ENCODE peak calls at places on chromosomes 13 and 19, in five cellular contexts. One of them, this sample, is unnamed.

GRCh38 chr13:73412933-73413332 is 354.1 kb downstream of the KLF5 start:
- DNase-seq in uterus: no peak
- DNase-seq in breast epithelium: no peak
- DNase-seq in AG04449: no peak
- DNase-seq in cardiac fibroblast: peak
- DNase-seq in this sample: no peak

GRCh38 chr19:30931307-30931706 is 417.9 kb downstream of the TSHZ3 start:
- DNase-seq in uterus: no peak
- DNase-seq in breast epithelium: no peak
- DNase-seq in AG04449: no peak
- DNase-seq in cardiac fibroblast: no peak
- DNase-seq in this sample: no peak

GRCh38 chr13:49814551-49815270 is 22.2 kb upstream of the KPNA3 start:
- DNase-seq in uterus: no peak
- DNase-seq in breast epithelium: no peak
- DNase-seq in AG04449: no peak
- DNase-seq in cardiac fibroblast: peak
- DNase-seq in this sample: no peak

GRCh38 chr19:13301627-13302334 is 151.6 kb downstream of the IER2 start:
- DNase-seq in uterus: no peak
- DNase-seq in breast epithelium: no peak
- DNase-seq in AG04449: no peak
- DNase-seq in cardiac fibroblast: no peak
- DNase-seq in this sample: no peak

GRCh38 chr19:40756502-40757110 is 5.6 kb downstream of the SNRPA start:
- DNase-seq in uterus: no peak
- DNase-seq in breast epithelium: no peak
- DNase-seq in AG04449: no peak
- DNase-seq in cardiac fibroblast: no peak
- DNase-seq in this sample: no peak

GRCh38 chr19:11446652-11447301 is 11.3 kb downstream of the PRKCSH start:
- DNase-seq in uterus: no peak
- DNase-seq in breast epithelium: no peak
- DNase-seq in AG04449: no peak
- DNase-seq in cardiac fibroblast: peak
- DNase-seq in this sample: no peak

GRCh38 chr13:51861728-51862300 is at the start of gene CCDC70:
- DNase-seq in uterus: no peak
- DNase-seq in breast epithelium: no peak
- DNase-seq in AG04449: no peak
- DNase-seq in cardiac fibroblast: peak
- DNase-seq in this sample: no peak

GRCh38 chr13:44103721-44104490 is 224.2 kb downstream of the LACC1 start:
- DNase-seq in uterus: no peak
- DNase-seq in breast epithelium: no peak
- DNase-seq in AG04449: no peak
- DNase-seq in cardiac fibroblast: no peak
- DNase-seq in this sample: no peak

GRCh38 chr19:12365372-12366162 is at the start of gene ZNF442:
- DNase-seq in uterus: peak
- DNase-seq in breast epithelium: peak
- DNase-seq in AG04449: peak
- DNase-seq in cardiac fibroblast: peak
- DNase-seq in this sample: peak

GRCh38 chr13:106052200-106052767 is 483.2 kb downstream of the EFNB2 start:
- DNase-seq in uterus: no peak
- DNase-seq in breast epithelium: no peak
- DNase-seq in AG04449: no peak
- DNase-seq in cardiac fibroblast: no peak
- DNase-seq in this sample: peak

GRCh38 chr13:27617801-27618411 is 2.4 kb downstream of the LNX2 start:
- DNase-seq in uterus: no peak
- DNase-seq in breast epithelium: no peak
- DNase-seq in AG04449: no peak
- DNase-seq in cardiac fibroblast: no peak
- DNase-seq in this sample: no peak

GRCh38 chr13:26502826-26503225 is 54.7 kb upstream of the WASF3 start:
- DNase-seq in uterus: no peak
- DNase-seq in breast epithelium: no peak
- DNase-seq in AG04449: no peak
- DNase-seq in cardiac fibroblast: peak
- DNase-seq in this sample: peak

GRCh38 chr19:35846038-35846668 is 6.2 kb downstream of the NPHS1 start:
- DNase-seq in uterus: no peak
- DNase-seq in breast epithelium: no peak
- DNase-seq in AG04449: no peak
- DNase-seq in cardiac fibroblast: no peak
- DNase-seq in this sample: no peak

GRCh38 chr13:47457631-47458030 is 543.4 kb downstream of the SUCLA2 start:
- DNase-seq in uterus: no peak
- DNase-seq in breast epithelium: no peak
- DNase-seq in AG04449: peak
- DNase-seq in cardiac fibroblast: peak
- DNase-seq in this sample: peak

GRCh38 chr19:49113762-49114629 is at the start of gene LIN7B:
- DNase-seq in uterus: peak
- DNase-seq in breast epithelium: no peak
- DNase-seq in AG04449: no peak
- DNase-seq in cardiac fibroblast: peak
- DNase-seq in this sample: no peak

GRCh38 chr13:93687261-93687660 is 460.7 kb downstream of the GPC6 start:
- DNase-seq in uterus: no peak
- DNase-seq in breast epithelium: no peak
- DNase-seq in AG04449: peak
- DNase-seq in cardiac fibroblast: no peak
- DNase-seq in this sample: no peak

GRCh38 chr13:48902421-48902820 is 73.3 kb upstream of the FNDC3A start:
- DNase-seq in uterus: no peak
- DNase-seq in breast epithelium: no peak
- DNase-seq in AG04449: no peak
- DNase-seq in cardiac fibroblast: peak
- DNase-seq in this sample: no peak

GRCh38 chr13:108957369-108958012 is 328.1 kb downstream of the MYO16 start:
- DNase-seq in uterus: peak
- DNase-seq in breast epithelium: no peak
- DNase-seq in AG04449: peak
- DNase-seq in cardiac fibroblast: peak
- DNase-seq in this sample: peak

GRCh38 chr19:33376931-33377557 is 3.5 kb downstream of the CEBPG start:
- DNase-seq in uterus: no peak
- DNase-seq in breast epithelium: no peak
- DNase-seq in AG04449: no peak
- DNase-seq in cardiac fibroblast: no peak
- DNase-seq in this sample: no peak

GRCh38 chr19:51368366-51369282 is at the start of gene CLDND2:
- DNase-seq in uterus: no peak
- DNase-seq in breast epithelium: no peak
- DNase-seq in AG04449: no peak
- DNase-seq in cardiac fibroblast: no peak
- DNase-seq in this sample: no peak

GRCh38 chr13:45943965-45944364 is 92.4 kb upstream of the SIAH3 start:
- DNase-seq in uterus: no peak
- DNase-seq in breast epithelium: no peak
- DNase-seq in AG04449: no peak
- DNase-seq in cardiac fibroblast: no peak
- DNase-seq in this sample: no peak

GRCh38 chr19:17170538-17171297 is 44.4 kb upstream of the USE1 start:
- DNase-seq in uterus: no peak
- DNase-seq in breast epithelium: no peak
- DNase-seq in AG04449: no peak
- DNase-seq in cardiac fibroblast: no peak
- DNase-seq in this sample: no peak

GRCh38 chr13:19618925-19619324 is 14.5 kb upstream of the MPHOSPH8 start:
- DNase-seq in uterus: no peak
- DNase-seq in breast epithelium: no peak
- DNase-seq in AG04449: no peak
- DNase-seq in cardiac fibroblast: peak
- DNase-seq in this sample: no peak

GRCh38 chr19:15128162-15128770 is 21.1 kb downstream of the SYDE1 start:
- DNase-seq in uterus: no peak
- DNase-seq in breast epithelium: no peak
- DNase-seq in AG04449: no peak
- DNase-seq in cardiac fibroblast: peak
- DNase-seq in this sample: no peak

GRCh38 chr13:66665991-66666390 is 564.1 kb downstream of the PCDH9 start:
- DNase-seq in uterus: no peak
- DNase-seq in breast epithelium: no peak
- DNase-seq in AG04449: peak
- DNase-seq in cardiac fibroblast: peak
- DNase-seq in this sample: peak

GRCh38 chr13:98315466-98315865 is 138.4 kb upstream of the RNF113B start:
- DNase-seq in uterus: no peak
- DNase-seq in breast epithelium: no peak
- DNase-seq in AG04449: no peak
- DNase-seq in cardiac fibroblast: peak
- DNase-seq in this sample: no peak

GRCh38 chr13:105827074-105827473 is 708.4 kb downstream of the EFNB2 start:
- DNase-seq in uterus: no peak
- DNase-seq in breast epithelium: no peak
- DNase-seq in AG04449: no peak
- DNase-seq in cardiac fibroblast: no peak
- DNase-seq in this sample: no peak

GRCh38 chr19:22532388-22533310 is 101.5 kb upstream of the ZNF492 start:
- DNase-seq in uterus: peak
- DNase-seq in breast epithelium: peak
- DNase-seq in AG04449: no peak
- DNase-seq in cardiac fibroblast: no peak
- DNase-seq in this sample: no peak

GRCh38 chr13:23921451-23921888 is 24.2 kb upstream of the C1QTNF9B start:
- DNase-seq in uterus: no peak
- DNase-seq in breast epithelium: no peak
- DNase-seq in AG04449: no peak
- DNase-seq in cardiac fibroblast: peak
- DNase-seq in this sample: peak

GRCh38 chr19:16895467-16896097 is 6.8 kb downstream of the F2RL3 start:
- DNase-seq in uterus: no peak
- DNase-seq in breast epithelium: no peak
- DNase-seq in AG04449: no peak
- DNase-seq in cardiac fibroblast: peak
- DNase-seq in this sample: no peak

GRCh38 chr13:31733066-31733465 is 6.3 kb upstream of the RXFP2 start:
- DNase-seq in uterus: no peak
- DNase-seq in breast epithelium: no peak
- DNase-seq in AG04449: no peak
- DNase-seq in cardiac fibroblast: peak
- DNase-seq in this sample: no peak

GRCh38 chr19:18898081-18898532 is 2.1 kb upstream of the CERS1 start:
- DNase-seq in uterus: no peak
- DNase-seq in breast epithelium: no peak
- DNase-seq in AG04449: no peak
- DNase-seq in cardiac fibroblast: no peak
- DNase-seq in this sample: no peak

DNA sequence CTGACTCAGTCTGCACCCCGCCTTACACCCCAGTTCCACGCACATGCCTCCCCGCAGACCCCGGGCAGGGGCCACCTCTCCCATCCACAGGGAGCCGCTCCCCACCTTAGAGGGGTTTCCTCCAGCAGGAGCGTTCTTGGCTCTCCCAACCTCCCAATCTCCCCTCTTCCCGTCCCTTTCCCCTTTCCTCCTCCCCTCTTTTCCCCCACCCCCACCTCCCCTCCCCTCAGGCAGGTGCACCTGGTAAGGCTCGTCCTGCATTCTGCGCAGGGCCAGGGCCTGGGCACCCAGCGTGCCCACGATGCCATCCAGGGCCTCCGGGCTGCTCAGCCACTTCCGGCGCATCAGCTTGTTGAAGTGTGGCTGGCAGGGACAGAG is 27.3 kb downstream of the EXOC3L2 start:
- DNase-seq in uterus: no peak
- DNase-seq in breast epithelium: no peak
- DNase-seq in AG04449: no peak
- DNase-seq in cardiac fibroblast: no peak
- DNase-seq in this sample: no peak
- H3K4me3 ChIP-seq in uterus: no peak
- H3K4me3 ChIP-seq in breast epithelium: no peak
- H3K4me3 ChIP-seq in AG04449: no peak
- H3K4me3 ChIP-seq in cardiac fibroblast: no peak
- H3K4me3 ChIP-seq in this sample: no peak

GRCh38 chr19:46471778-46472543 is 598 bp upstream of the PNMA8A start:
- DNase-seq in uterus: no peak
- DNase-seq in breast epithelium: no peak
- DNase-seq in AG04449: no peak
- DNase-seq in cardiac fibroblast: peak
- DNase-seq in this sample: no peak

GRCh38 chr19:46472592-46472991 is 1.2 kb upstream of the PNMA8A start:
- DNase-seq in uterus: no peak
- DNase-seq in breast epithelium: no peak
- DNase-seq in AG04449: no peak
- DNase-seq in cardiac fibroblast: no peak
- DNase-seq in this sample: no peak

GRCh38 chr19:46470376-46470775 is 987 bp downstream of the PNMA8A start:
- DNase-seq in uterus: no peak
- DNase-seq in breast epithelium: no peak
- DNase-seq in AG04449: no peak
- DNase-seq in cardiac fibroblast: no peak
- DNase-seq in this sample: no peak

GRCh38 chr19:46469541-46470185 is 1.7 kb downstream of the PNMA8A start:
- DNase-seq in uterus: no peak
- DNase-seq in breast epithelium: no peak
- DNase-seq in AG04449: no peak
- DNase-seq in cardiac fibroblast: no peak
- DNase-seq in this sample: no peak

GRCh38 chr19:46471116-46471733 is at the start of gene PNMA8A:
- DNase-seq in uterus: peak
- DNase-seq in breast epithelium: no peak
- DNase-seq in AG04449: no peak
- DNase-seq in cardiac fibroblast: peak
- DNase-seq in this sample: no peak
- TF ChIP-seq CTCF in uterus: no peak
- TF ChIP-seq CTCF in breast epithelium: no peak
- TF ChIP-seq CTCF in AG04449: peak
- TF ChIP-seq CTCF in cardiac fibroblast: no peak
- TF ChIP-seq CTCF in this sample: peak

GRCh38 chr19:47714339-47714738 is 1.1 kb downstream of the EHD2 start:
- DNase-seq in uterus: no peak
- DNase-seq in breast epithelium: no peak
- DNase-seq in AG04449: no peak
- DNase-seq in cardiac fibroblast: no peak
- DNase-seq in this sample: no peak
- H3K4me3 ChIP-seq in uterus: peak
- H3K4me3 ChIP-seq in breast epithelium: peak
- H3K4me3 ChIP-seq in AG04449: peak
- H3K4me3 ChIP-seq in cardiac fibroblast: peak
- H3K4me3 ChIP-seq in this sample: peak

GRCh38 chr19:508204-509150 is 1.2 kb downstream of the TPGS1 start:
- DNase-seq in uterus: no peak
- DNase-seq in breast epithelium: no peak
- DNase-seq in AG04449: no peak
- DNase-seq in cardiac fibroblast: no peak
- DNase-seq in this sample: no peak
- TF ChIP-seq CTCF in uterus: no peak
- TF ChIP-seq CTCF in breast epithelium: no peak
- TF ChIP-seq CTCF in AG04449: no peak
- TF ChIP-seq CTCF in cardiac fibroblast: no peak
- TF ChIP-seq CTCF in this sample: no peak

GRCh38 chr19:46416077-46416709 is 2.8 kb upstream of the CCDC8 start:
- DNase-seq in uterus: peak
- DNase-seq in breast epithelium: peak
- DNase-seq in AG04449: no peak
- DNase-seq in cardiac fibroblast: peak
- DNase-seq in this sample: no peak
- H3K4me3 ChIP-seq in uterus: peak
- H3K4me3 ChIP-seq in breast epithelium: peak
- H3K4me3 ChIP-seq in AG04449: peak
- H3K4me3 ChIP-seq in cardiac fibroblast: peak
- H3K4me3 ChIP-seq in this sample: peak

This sample was measured in AG09309.